ENCODE peak calls at places on chromosomes 7 and 10, in five cellular contexts. Y is cardiac fibroblast, F is left lung, U is GM23338, R is fibroblast of mammary gland. T is an unnamed sample.

GRCh38 chr10:22320591-22321155 is at the start of gene BMI1:
- DNase-seq in Y (peak; percentile 73), F (peak; percentile 90), U (peak; percentile 68), R (peak; percentile 70), T (peak; percentile 84)

GRCh38 chr10:5545778-5546710 is 21.3 kb downstream of the CALML3 start:
- DNase-seq in Y (peak; percentile 93), F (peak; percentile 86), U (no peak), R (peak; percentile 65), T (no peak)

GRCh38 chr7:123177442-123177841 is 22.3 kb downstream of the SLC13A1 start:
- DNase-seq in Y (no peak), F (no peak), U (no peak), R (no peak), T (no peak)

GRCh38 chr7:68706291-68706690 is 892.0 kb upstream of the AUTS2 start:
- DNase-seq in Y (no peak), F (no peak), U (no peak), R (peak; percentile 93), T (no peak)

GRCh38 chr7:151238924-151239836 is 6.9 kb downstream of the CHPF2 start:
- DNase-seq in Y (no peak), F (no peak), U (no peak), R (no peak), T (no peak)

GRCh38 chr7:134084488-134085144 is 42.5 kb upstream of the LRGUK start:
- DNase-seq in Y (no peak), F (no peak), U (no peak), R (no peak), T (no peak)

GRCh38 chr7:133797818-133798485 is 329.2 kb upstream of the LRGUK start:
- DNase-seq in Y (peak; percentile 33), F (no peak), U (no peak), R (no peak), T (no peak)

GRCh38 chr10:111281516-111281915 is 204.7 kb downstream of the ADRA2A start:
- DNase-seq in Y (peak; percentile 25), F (no peak), U (peak; percentile 74), R (peak; percentile 18), T (no peak)

GRCh38 chr7:1592299-1592842 is 22.5 kb upstream of the PSMG3 start:
- DNase-seq in Y (no peak), F (peak; percentile 61), U (no peak), R (no peak), T (no peak)

GRCh38 chr7:75953918-75954317 is 39.0 kb downstream of the POR start:
- DNase-seq in Y (no peak), F (peak; percentile 78), U (no peak), R (no peak), T (no peak)

GRCh38 chr7:12162420-12163113 is 48.5 kb upstream of the TMEM106B start:
- DNase-seq in Y (peak; percentile 91), F (no peak), U (no peak), R (peak; percentile 56), T (no peak)

GRCh38 chr7:101664390-101664789 is 35.3 kb upstream of the MYL10 start:
- DNase-seq in Y (no peak), F (no peak), U (peak; percentile 90), R (no peak), T (no peak)

GRCh38 chr7:101666751-101667150 is 37.7 kb upstream of the MYL10 start:
- DNase-seq in Y (no peak), F (no peak), U (no peak), R (peak; percentile 8), T (no peak)

GRCh38 chr7:101663747-101664146 is 34.7 kb upstream of the MYL10 start:
- DNase-seq in Y (no peak), F (no peak), U (no peak), R (no peak), T (no peak)

GRCh38 chr7:101666293-101666692 is 37.2 kb upstream of the MYL10 start:
- DNase-seq in Y (no peak), F (peak; percentile 26), U (no peak), R (no peak), T (no peak)

DNA sequence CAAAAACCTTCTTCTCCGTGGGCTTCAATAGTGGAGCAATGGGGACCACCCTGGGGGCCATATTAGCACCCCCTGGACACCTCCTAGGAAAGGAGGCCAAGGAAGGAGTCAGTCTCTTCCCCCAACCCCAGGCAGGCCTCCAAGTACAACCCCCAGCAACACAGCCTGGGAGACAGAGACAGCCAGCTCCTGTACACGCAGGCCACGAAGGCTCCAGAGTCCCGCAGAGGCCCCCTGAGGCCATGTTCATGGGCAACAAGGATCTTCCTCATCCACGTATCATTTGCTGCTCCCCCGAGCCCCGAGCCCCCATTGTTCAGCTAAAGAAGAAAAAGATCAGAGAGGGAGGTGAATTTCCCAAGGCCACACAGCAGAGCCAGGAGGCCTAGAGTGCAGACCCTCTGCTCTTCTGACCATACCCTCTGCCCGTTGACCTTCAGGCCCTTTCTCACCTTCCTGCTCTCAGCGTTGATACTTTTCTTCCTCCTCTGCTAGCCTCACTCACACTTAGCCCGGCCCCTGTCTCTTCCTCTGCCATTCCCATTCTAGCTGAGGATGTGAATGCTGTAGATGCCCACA is 35.9 kb upstream of the MYL10 start:
- DNase-seq in Y (no peak), F (no peak), U (no peak), R (no peak), T (no peak)
- TF ChIP-seq CTCF in Y (no peak), F (no peak), U (no peak), R (no peak), T (no peak)

DNA sequence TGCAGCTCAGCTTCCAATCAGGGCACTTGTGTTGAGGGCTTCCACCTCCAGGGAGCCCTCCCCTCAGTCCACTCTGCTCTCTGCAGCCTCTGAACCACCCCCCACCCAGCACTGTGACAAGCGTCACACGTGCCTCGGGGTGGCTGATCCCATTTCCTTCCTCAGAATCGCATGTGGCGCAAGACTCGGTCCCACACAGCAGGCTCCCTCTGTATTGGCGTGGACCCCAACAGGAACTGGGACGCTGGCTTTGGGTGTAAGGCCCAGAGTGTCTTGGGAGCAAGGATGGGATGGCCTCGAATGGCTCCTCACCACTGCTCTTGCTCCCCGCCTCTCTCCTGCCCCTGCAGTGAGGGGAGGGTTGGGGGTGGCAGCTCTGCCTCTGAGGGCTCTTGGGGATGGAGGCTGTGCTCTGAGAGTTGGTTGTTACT is 4.1 kb downstream of the CPA1 start:
- DNase-seq in Y (no peak), F (no peak), U (no peak), R (no peak), T (no peak)
- TF ChIP-seq CTCF in Y (no peak), F (no peak), U (no peak), R (no peak), T (no peak)

GRCh38 chr7:100789055-100789454 is 38.3 kb downstream of the EPHB4 start:
- DNase-seq in Y (no peak), F (no peak), U (peak; percentile 79), R (no peak), T (no peak)

GRCh38 chr7:100793806-100794660 is 33.3 kb downstream of the EPHB4 start:
- DNase-seq in Y (no peak), F (no peak), U (no peak), R (peak; percentile 12), T (no peak)

GRCh38 chr7:100794741-100795140 is 32.6 kb downstream of the EPHB4 start:
- DNase-seq in Y (no peak), F (no peak), U (no peak), R (no peak), T (no peak)

GRCh38 chr7:100786323-100786722 is 41.0 kb downstream of the EPHB4 start:
- DNase-seq in Y (no peak), F (no peak), U (no peak), R (no peak), T (no peak)

DNA sequence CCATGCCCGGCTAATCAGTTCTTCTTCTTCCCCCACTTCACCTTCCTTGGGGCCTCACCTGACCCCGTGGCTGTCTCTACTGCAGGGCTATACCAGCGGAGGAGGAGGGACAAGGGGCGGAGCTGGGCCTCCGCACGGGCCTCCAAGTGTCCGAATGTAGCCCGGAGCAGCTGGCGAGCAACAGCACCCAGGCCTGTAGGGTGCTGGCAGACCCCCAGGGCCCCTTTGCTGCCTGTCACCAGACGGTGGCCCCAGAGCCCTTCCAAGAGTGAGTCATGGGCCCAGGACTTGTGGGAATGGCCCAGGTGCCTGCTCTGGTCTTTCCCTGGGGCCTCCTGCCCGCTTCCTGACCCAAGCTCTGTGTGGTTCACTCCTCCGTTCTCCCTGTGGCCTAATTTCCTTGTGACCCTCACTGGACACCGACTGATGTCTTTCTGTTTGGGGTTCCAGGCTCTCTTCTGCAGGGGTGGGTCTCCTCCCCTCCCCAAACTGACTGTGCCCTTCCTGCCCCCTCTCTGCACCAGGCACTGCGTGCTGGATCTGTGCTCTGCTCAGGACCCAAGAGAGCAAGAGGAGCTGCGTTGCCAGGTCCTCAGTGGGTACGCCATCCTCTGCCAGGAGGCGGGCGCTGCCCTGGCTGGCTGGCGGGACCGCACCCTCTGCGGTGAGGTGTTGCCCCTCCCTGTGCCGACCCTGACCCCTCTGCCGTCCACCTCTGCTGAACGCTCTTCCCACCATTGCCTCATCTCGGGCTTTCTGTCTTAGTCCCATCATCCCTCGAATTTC is 35.2 kb downstream of the EPHB4 start:
- DNase-seq in Y (no peak), F (no peak), U (no peak), R (no peak), T (no peak)
- TF ChIP-seq CTCF in Y (no peak), F (no peak), U (peak; percentile 34), R (no peak), T (no peak)

DNA sequence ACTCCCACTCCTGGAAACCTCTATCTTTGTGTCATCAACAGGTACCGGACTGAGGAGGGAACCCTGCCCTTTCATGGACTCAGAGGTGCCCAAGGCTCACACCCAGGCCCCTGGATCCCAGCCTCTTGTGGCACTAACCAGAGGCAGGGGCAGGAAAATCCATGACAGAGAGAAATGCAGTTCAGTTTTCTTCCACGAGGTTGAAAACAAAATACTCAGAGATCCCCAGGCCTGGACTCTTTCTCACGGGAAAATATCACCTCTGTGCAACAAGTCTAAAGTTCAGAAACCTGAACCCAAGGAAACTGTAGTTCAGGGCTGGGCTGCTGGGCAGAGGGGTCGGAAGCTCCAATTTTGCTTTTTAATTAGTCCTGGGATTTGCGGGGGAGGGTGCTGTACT is 21.4 kb upstream of the OPN4 start:
- DNase-seq in Y (no peak), F (no peak), U (no peak), R (no peak), T (no peak)
- TF ChIP-seq CTCF in Y (peak; percentile 2), F (no peak), U (no peak), R (no peak), T (peak; percentile 38)

GRCh38 chr10:8951440-8952089 is 897.1 kb downstream of the GATA3 start:
- DNase-seq in Y (no peak), F (no peak), U (no peak), R (no peak), T (no peak)

GRCh38 chr10:8950978-8951377 is 896.5 kb downstream of the GATA3 start:
- DNase-seq in Y (no peak), F (no peak), U (no peak), R (no peak), T (no peak)

GRCh38 chr10:8946451-8946850 is 892.0 kb downstream of the GATA3 start:
- DNase-seq in Y (no peak), F (no peak), U (no peak), R (no peak), T (no peak)
- TF ChIP-seq CTCF in Y (no peak), F (no peak), U (no peak), R (no peak), T (no peak)

GRCh38 chr7:52260046-52260665 is 775.3 kb upstream of the POM121L12 start:
- DNase-seq in Y (no peak), F (no peak), U (peak; percentile 85), R (no peak), T (no peak)
- TF ChIP-seq CTCF in Y (no peak), F (no peak), U (peak; percentile 90), R (no peak), T (peak; percentile 35)